ENCODE peak calls at places on chromosomes 6 and 20, in ten cellular contexts. P is heart left ventricle, I is aorta, J is testis, G is uterus, A is OCI-LY7, R is kidney, T is BE2C, E is small intestine, F is cardiac muscle cell. S is an unnamed sample.

GRCh38 chr20:41386502-41387427 is 20.1 kb upstream of the EMILIN3 start:
- DNase-seq in P (no peak), I (no peak), J (no peak), G (no peak), A (no peak), R (no peak), T (no peak), E (no peak), F (no peak), S (no peak)

GRCh38 chr6:150537481-150537880 is 62.2 kb upstream of the PLEKHG1 start:
- DNase-seq in P (no peak), I (no peak), J (no peak), G (no peak), A (no peak), R (no peak), T (no peak), E (no peak), F (no peak), S (no peak)

GRCh38 chr6:16168858-16169257 is 40.0 kb downstream of the MYLIP start:
- DNase-seq in P (no peak), I (no peak), J (no peak), G (no peak), A (peak; percentile 48), R (no peak), T (peak; percentile 40), E (peak; percentile 22), F (peak; percentile 66), S (no peak)

GRCh38 chr20:13953227-13953626 is 37.2 kb downstream of the SEL1L2 start:
- DNase-seq in P (no peak), I (no peak), J (no peak), G (no peak), A (no peak), R (no peak), T (no peak), E (no peak), F (no peak), S (no peak)

GRCh38 chr6:82687855-82688254 is 324.2 kb downstream of the TPBG start:
- DNase-seq in P (no peak), I (no peak), J (no peak), G (no peak), A (no peak), R (no peak), T (no peak), E (no peak), F (no peak), S (no peak)

GRCh38 chr6:27293436-27294152 is 18.5 kb downstream of the POM121L2 start:
- DNase-seq in P (no peak), I (no peak), J (no peak), G (no peak), A (no peak), R (no peak), T (peak; percentile 70), E (no peak), F (peak; percentile 55), S (no peak)

GRCh38 chr20:39133205-39133604 is 171.1 kb downstream of the DHX35 start:
- DNase-seq in P (no peak), I (no peak), J (no peak), G (no peak), A (no peak), R (no peak), T (no peak), E (no peak), F (no peak), S (no peak)

GRCh38 chr20:35318502-35319157 is 26.4 kb upstream of the FAM83C start:
- DNase-seq in P (peak; percentile 51), I (no peak), J (no peak), G (peak; percentile 47), A (no peak), R (no peak), T (no peak), E (peak; percentile 97), F (peak; percentile 49), S (peak; percentile 56)

GRCh38 chr6:157021267-157022021 is 244.3 kb downstream of the ARID1B start:
- DNase-seq in P (peak; percentile 93), I (peak; percentile 96), J (peak; percentile 91), G (peak; percentile 92), A (peak; percentile 93), R (peak; percentile 97), T (peak; percentile 90), E (peak; percentile 85), F (peak; percentile 90), S (peak; percentile 90)

GRCh38 chr20:64111841-64112641 is 4.7 kb upstream of the NPBWR2 start:
- DNase-seq in P (no peak), I (peak; percentile 33), J (no peak), G (no peak), A (no peak), R (peak; percentile 63), T (peak; percentile 91), E (no peak), F (no peak), S (no peak)

GRCh38 chr6:39879535-39879934 is 54.7 kb downstream of the MOCS1 start:
- DNase-seq in P (no peak), I (no peak), J (no peak), G (no peak), A (no peak), R (no peak), T (no peak), E (no peak), F (peak; percentile 23), S (no peak)

GRCh38 chr20:4017051-4017702 is 1.8 kb upstream of the RNF24 start:
- DNase-seq in P (no peak), I (no peak), J (no peak), G (no peak), A (no peak), R (no peak), T (no peak), E (no peak), F (no peak), S (no peak)

GRCh38 chr20:33569290-33570094 is 79.6 kb downstream of the CBFA2T2 start:
- DNase-seq in P (no peak), I (no peak), J (no peak), G (no peak), A (peak; percentile 42), R (no peak), T (no peak), E (no peak), F (no peak), S (no peak)

GRCh38 chr20:57312138-57312537 is 17.5 kb upstream of the SPO11 start:
- DNase-seq in P (no peak), I (no peak), J (no peak), G (no peak), A (no peak), R (no peak), T (no peak), E (no peak), F (no peak), S (no peak)

DNA sequence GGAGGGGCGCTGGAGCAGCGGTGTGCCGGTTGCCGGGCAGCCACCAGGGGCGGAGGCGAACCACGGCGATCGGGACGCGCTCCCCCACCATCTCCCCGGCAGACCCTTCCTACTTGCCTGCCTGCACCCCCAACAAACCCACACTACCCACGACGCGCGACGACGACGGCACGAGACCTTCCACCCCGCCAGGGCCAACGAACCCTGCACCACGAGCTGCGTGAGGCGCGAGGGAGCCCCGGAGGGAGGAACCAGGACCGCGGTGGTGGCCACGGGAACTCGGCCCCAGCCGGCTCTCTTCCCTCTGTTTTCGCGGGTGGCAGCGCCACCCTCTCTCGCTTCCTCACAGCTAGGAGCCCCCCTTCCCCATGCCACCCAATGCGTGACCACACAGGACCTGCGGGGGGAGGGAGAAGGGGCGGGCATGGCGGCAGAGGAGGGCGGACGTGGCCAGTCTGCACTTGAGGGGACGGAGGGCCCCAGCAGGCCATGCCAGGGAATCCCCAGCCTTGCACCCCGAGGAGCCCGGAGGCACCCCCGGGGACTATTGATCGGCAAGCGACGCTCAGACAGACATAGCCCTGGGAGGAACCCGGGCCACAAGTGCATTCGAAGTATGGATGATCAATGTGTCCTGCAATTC is 1516.4 kb upstream of the DEFB115 start:
- DNase-seq in P (no peak), I (no peak), J (no peak), G (no peak), A (no peak), R (peak; percentile 64), T (no peak), E (no peak), F (no peak), S (no peak)
- H3K9me3 ChIP-seq in P (peaks cover 28% of the 10 kb centered on the region), I (peaks cover 3% of the 10 kb centered on the region), J (no peaks in the 10 kb centered on the region), G (no peaks in the 10 kb centered on the region), A (no peaks in the 10 kb centered on the region), R (peaks cover 2% of the 10 kb centered on the region), T (no peaks in the 10 kb centered on the region), E (peaks cover 7% of the 10 kb centered on the region), F (no peaks in the 10 kb centered on the region), S (peaks cover 48% of the 10 kb centered on the region)

GRCh38 chr20:48819813-48820648 is 7.8 kb downstream of the PREX1 start:
- DNase-seq in P (no peak), I (no peak), J (no peak), G (no peak), A (peak; percentile 72), R (no peak), T (no peak), E (no peak), F (no peak), S (no peak)
- H3K4me3 ChIP-seq in P (no peak overlapping the region), I (no peak overlapping the region), J (no peak overlapping the region), G (no peak overlapping the region), A (peak overlapping the region; percentile 61), R (no peak overlapping the region), T (no peak overlapping the region), E (no peak overlapping the region), F (no peak overlapping the region), S (no peak overlapping the region)

GRCh38 chr20:51517839-51518238 is 24.7 kb downstream of the NFATC2 start:
- DNase-seq in P (no peak), I (no peak), J (no peak), G (no peak), A (no peak), R (no peak), T (no peak), E (no peak), F (no peak), S (no peak)
- H3K36me3 ChIP-seq in P (no peaks in the 10 kb centered on the region), I (peaks cover 2% of the 10 kb centered on the region), J (no peaks in the 10 kb centered on the region), G (no peaks in the 10 kb centered on the region), A (peaks cover 94% of the 10 kb centered on the region), R (no peaks in the 10 kb centered on the region), T (no peaks in the 10 kb centered on the region), E (peaks cover 2% of the 10 kb centered on the region), F (peaks cover 13% of the 10 kb centered on the region), S (peaks cover 5% of the 10 kb centered on the region)

GRCh38 chr6:36079596-36079995 is 50.7 kb upstream of the MAPK13 start:
- DNase-seq in P (no peak), I (no peak), J (no peak), G (no peak), A (no peak), R (no peak), T (no peak), E (no peak), F (no peak), S (no peak)

GRCh38 chr6:36078159-36078558 is 50.6 kb downstream of the MAPK14 start:
- DNase-seq in P (no peak), I (no peak), J (no peak), G (no peak), A (no peak), R (no peak), T (no peak), E (no peak), F (no peak), S (no peak)

GRCh38 chr6:36089048-36089447 is 41.3 kb upstream of the MAPK13 start:
- DNase-seq in P (no peak), I (no peak), J (no peak), G (no peak), A (no peak), R (no peak), T (no peak), E (no peak), F (no peak), S (no peak)

GRCh38 chr6:36082318-36082717 is 48.0 kb upstream of the MAPK13 start:
- DNase-seq in P (no peak), I (no peak), J (no peak), G (no peak), A (no peak), R (no peak), T (no peak), E (no peak), F (no peak), S (no peak)

GRCh38 chr6:36083446-36083845 is 46.9 kb upstream of the MAPK13 start:
- DNase-seq in P (no peak), I (no peak), J (no peak), G (no peak), A (no peak), R (no peak), T (no peak), E (no peak), F (no peak), S (no peak)
- H3K9me3 ChIP-seq in P (no peaks in the 10 kb centered on the region), I (no peaks in the 10 kb centered on the region), J (no peaks in the 10 kb centered on the region), G (no peaks in the 10 kb centered on the region), A (peaks cover 21% of the 10 kb centered on the region), R (no peaks in the 10 kb centered on the region), T (no peaks in the 10 kb centered on the region), E (no peaks in the 10 kb centered on the region), F (no peaks in the 10 kb centered on the region), S (no peaks in the 10 kb centered on the region)